ENCODE peak calls at places on chromosomes 2 and 18, in five cellular contexts. V, T, J, C and U are unnamed samples.

GRCh38 chr2:231717281-231718180 is 9.2 kb downstream of the PTMA start:
- DNase-seq in T (no peak), C (peak), J (no peak), V (no peak), U (peak)

GRCh38 chr2:44751754-44752479 is 189.6 kb upstream of the SIX3 start:
- DNase-seq in T (no peak), J (no peak), V (no peak), C (no peak), U (no peak)

GRCh38 chr2:71826299-71826698 is 321.4 kb downstream of the CYP26B1 start:
- DNase-seq in V (no peak), C (no peak), T (no peak), J (no peak), U (no peak)

GRCh38 chr2:221518937-221519635 is 53.0 kb downstream of the EPHA4 start:
- DNase-seq in V (no peak), T (no peak), J (no peak), C (no peak), U (no peak)

GRCh38 chr2:7083580-7084509 is 166.6 kb downstream of the RNF144A start:
- DNase-seq in C (peak), J (no peak), T (no peak), V (peak), U (peak)

GRCh38 chr2:192571636-192572035 is 376.9 kb upstream of the TMEFF2 start:
- DNase-seq in J (no peak), C (no peak), V (no peak), T (no peak), U (no peak)

GRCh38 chr18:39946623-39947061 is 2008.4 kb upstream of the PIK3C3 start:
- DNase-seq in C (peak), J (no peak), V (no peak), T (no peak), U (peak)

GRCh38 chr2:201881731-201882130 is 75.4 kb downstream of the CDK15 start:
- DNase-seq in J (no peak), T (no peak), V (no peak), C (no peak), U (no peak)

GRCh38 chr2:120763516-120763915 is 27.8 kb downstream of the GLI2 start:
- DNase-seq in J (peak), V (no peak), T (no peak), C (no peak), U (no peak)

GRCh38 chr2:134818321-134818720 is 20.1 kb upstream of the ACMSD start:
- DNase-seq in T (no peak), V (no peak), C (peak), J (no peak), U (peak)

GRCh38 chr2:233061007-233061590 is 957 bp downstream of the INPP5D start:
- DNase-seq in J (peak), C (no peak), V (no peak), T (no peak), U (no peak)

GRCh38 chr2:121375621-121376159 is 90.7 kb upstream of the TFCP2L1 start:
- DNase-seq in C (no peak), V (no peak), J (no peak), T (no peak), U (no peak)

GRCh38 chr18:32612651-32613050 is 142.0 kb upstream of the GAREM1 start:
- DNase-seq in T (no peak), J (no peak), V (peak), C (no peak), U (no peak)

GRCh38 chr2:118882693-118883336 is 35.4 kb upstream of the EN1 start:
- DNase-seq in V (peak), J (peak), T (peak), C (peak), U (peak)

GRCh38 chr2:58133395-58133794 is 86.8 kb downstream of the VRK2 start:
- DNase-seq in V (no peak), T (no peak), J (no peak), C (no peak), U (peak)

GRCh38 chr2:168920504-168921157 is 19.5 kb downstream of the G6PC2 start:
- DNase-seq in V (no peak), C (peak), T (no peak), J (no peak), U (peak)

GRCh38 chr18:28152354-28152753 is 24.6 kb downstream of the CDH2 start:
- DNase-seq in V (no peak), C (no peak), T (no peak), J (no peak), U (no peak)

GRCh38 chr18:63322908-63323634 is 3.5 kb upstream of the BCL2 start:
- DNase-seq in V (peak), C (peak), T (peak), J (no peak), U (peak)

GRCh38 chr2:126048719-126049118 is 607.2 kb upstream of the GYPC start:
- DNase-seq in C (no peak), V (no peak), J (no peak), T (no peak), U (no peak)

GRCh38 chr2:102604754-102605153 is 14.6 kb upstream of the SLC9A2 start:
- DNase-seq in V (peak), J (no peak), T (no peak), C (no peak), U (no peak)

GRCh38 chr2:152413228-152414030 is 78.5 kb downstream of the FMNL2 start:
- DNase-seq in C (no peak), J (no peak), T (no peak), V (no peak), U (no peak)

GRCh38 chr2:229601936-229602335 is 112.4 kb downstream of the DNER start:
- DNase-seq in J (no peak), T (no peak), V (no peak), C (peak), U (peak)

GRCh38 chr2:112665113-112665780 is 19.5 kb downstream of the SLC20A1 start:
- DNase-seq in T (no peak), V (no peak), C (peak), J (no peak), U (no peak)

GRCh38 chr2:226118471-226119429 is 680.9 kb downstream of the IRS1 start:
- DNase-seq in T (no peak), C (peak), V (no peak), J (no peak), U (peak)

GRCh38 chr2:150376627-150377335 is 110.7 kb downstream of the RND3 start:
- DNase-seq in J (no peak), T (no peak), V (peak), C (no peak), U (peak)

GRCh38 chr2:64945973-64946736 is 43.0 kb upstream of the SLC1A4 start:
- DNase-seq in T (no peak), V (no peak), C (peak), J (no peak), U (peak)

GRCh38 chr2:101736861-101737291 is 39.4 kb downstream of the MAP4K4 start:
- DNase-seq in J (no peak), T (no peak), C (peak), V (no peak), U (peak)

GRCh38 chr18:68604256-68604655 is 110.7 kb downstream of the TMX3 start:
- DNase-seq in T (no peak), C (no peak), J (no peak), V (no peak), U (no peak)

GRCh38 chr2:237723613-237724012 is 75.0 kb upstream of the RBM44 start:
- DNase-seq in T (no peak), C (peak), V (no peak), J (peak), U (peak)

GRCh38 chr2:106157416-106157815 is 36.7 kb downstream of the UXS1 start:
- DNase-seq in V (no peak), C (no peak), J (no peak), T (no peak), U (no peak)

GRCh38 chr2:144320491-144320890 is 199.4 kb downstream of the ZEB2 start:
- DNase-seq in C (peak), V (no peak), T (no peak), J (no peak), U (peak)

GRCh38 chr2:127650041-127650784 is 4.3 kb downstream of the GPR17 start:
- DNase-seq in V (no peak), T (no peak), C (no peak), J (no peak), U (no peak)

GRCh38 chr18:56575819-56576663 is 62.4 kb downstream of the TXNL1 start:
- DNase-seq in C (peak), J (no peak), T (no peak), V (peak), U (peak)

GRCh38 chr2:160892204-160892603 is 268.0 kb upstream of the TANK start:
- DNase-seq in T (no peak), C (no peak), J (no peak), V (no peak), U (no peak)

GRCh38 chr2:107595749-107596148 is 230.9 kb upstream of the RGPD4 start:
- DNase-seq in T (no peak), V (no peak), C (peak), J (no peak), U (peak)

GRCh38 chr2:110876167-110876999 is 144.0 kb downstream of the ACOXL start:
- DNase-seq in J (no peak), C (no peak), V (no peak), T (no peak), U (no peak)

GRCh38 chr2:102367331-102367971 is 11.9 kb downstream of the IL18R1 start:
- DNase-seq in C (no peak), V (no peak), T (no peak), J (no peak), U (no peak)